ENCODE peak calls at places on chromosome 19, in six cellular contexts. U, Y, W, B, D and V are unnamed samples.

GRCh38 chr19:46404884-46405658 is 8.3 kb downstream of the CCDC8 start:
- DNase-seq in U (no peak), Y (no peak), W (no peak), B (peak; percentile 47), D (peak; percentile 83), V (no peak)

GRCh38 chr19:38684862-38685665 is 37.6 kb downstream of the ACTN4 start:
- DNase-seq in U (no peak), Y (no peak), W (no peak), B (no peak), D (no peak), V (no peak)

GRCh38 chr19:51136891-51137551 is 5.1 kb upstream of the SIGLEC7 start:
- DNase-seq in U (no peak), Y (no peak), W (peak; percentile 23), B (no peak), D (no peak), V (peak; percentile 60)

GRCh38 chr19:41993612-41994483 is at the start of gene ATP1A3:
- DNase-seq in U (peak; percentile 21), Y (peak; percentile 72), W (no peak), B (peak; percentile 81), D (peak; percentile 99), V (no peak)

GRCh38 chr19:48633148-48634035 is 3.8 kb downstream of the DBP start:
- DNase-seq in U (no peak), Y (no peak), W (no peak), B (no peak), D (no peak), V (no peak)

GRCh38 chr19:44846455-44847143 is 502 bp downstream of the NECTIN2 start:
- DNase-seq in U (no peak), Y (no peak), W (no peak), B (peak; percentile 62), D (no peak), V (peak; percentile 80)

GRCh38 chr19:47272448-47273312 is 2.0 kb upstream of the INAFM1 start:
- DNase-seq in U (no peak), Y (peak; percentile 39), W (peak; percentile 47), B (no peak), D (no peak), V (peak; percentile 86)

GRCh38 chr19:4206818-4207484 is 22.4 kb upstream of the EBI3 start:
- DNase-seq in U (peak; percentile 54), Y (no peak), W (no peak), B (no peak), D (peak; percentile 65), V (no peak)

GRCh38 chr19:13872695-13873389 is 4.1 kb upstream of the NANOS3 start:
- DNase-seq in U (no peak), Y (no peak), W (no peak), B (no peak), D (peak; percentile 71), V (no peak)

DNA sequence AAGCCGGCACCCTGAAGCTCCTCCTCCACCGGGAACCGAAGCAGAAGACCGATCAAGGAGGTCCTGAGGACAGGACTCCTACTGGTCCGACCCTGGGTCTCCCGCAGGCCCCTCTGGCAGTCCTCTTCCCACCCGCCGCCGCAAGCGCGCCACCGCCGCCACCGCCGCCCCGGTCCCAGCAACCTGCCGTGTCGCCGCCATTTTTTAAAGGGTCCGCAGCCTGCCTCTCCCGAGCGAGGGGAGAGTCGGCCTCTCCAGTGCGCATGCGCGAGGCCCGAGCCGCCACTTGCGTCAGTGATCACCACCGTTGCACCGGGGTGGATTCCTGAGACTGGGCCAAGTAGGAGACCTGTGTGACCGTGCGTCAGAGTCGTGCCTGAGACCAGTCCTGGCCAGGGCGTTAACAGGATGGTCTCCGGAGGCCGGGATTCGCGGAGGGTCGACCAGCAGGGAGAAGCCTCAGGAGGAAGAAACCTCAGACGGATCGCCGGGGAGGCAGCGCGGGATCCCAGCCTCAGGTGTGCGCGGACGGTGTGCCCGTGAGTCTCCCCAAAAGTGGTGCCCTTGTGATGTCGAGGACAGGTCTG is 51.6 kb downstream of the ZNF146 start:
- DNase-seq in U (no peak), Y (no peak), W (no peak), B (no peak), D (no peak), V (no peak)
- TF ChIP-seq POLR2A in U (no peak), Y (no peak), W (no peak), B (no peak), D (no peak), V (no peak)

GRCh38 chr19:53037101-53038097 is 7.1 kb upstream of the ERVV-2 start:
- DNase-seq in U (peak; percentile 41), Y (no peak), W (no peak), B (no peak), D (no peak), V (no peak)
- H3K9me3 ChIP-seq in U (peaks cover 8% of the 10 kb centered on the region), Y (peaks cover 24% of the 10 kb centered on the region), W (no peaks in the 10 kb centered on the region), B (peaks cover 29% of the 10 kb centered on the region), D (peaks cover 85% of the 10 kb centered on the region), V (peaks cover 2% of the 10 kb centered on the region)

GRCh38 chr19:18659281-18660050 is 22.6 kb downstream of the KLHL26 start:
- DNase-seq in U (no peak), Y (no peak), W (peak; percentile 34), B (peak; percentile 79), D (no peak), V (no peak)

GRCh38 chr19:18658366-18658855 is 21.6 kb downstream of the KLHL26 start:
- DNase-seq in U (no peak), Y (no peak), W (no peak), B (no peak), D (no peak), V (no peak)

GRCh38 chr19:18660939-18661338 is 22.5 kb upstream of the CRTC1 start:
- DNase-seq in U (no peak), Y (no peak), W (no peak), B (no peak), D (no peak), V (no peak)

GRCh38 chr19:18661346-18661745 is 22.1 kb upstream of the CRTC1 start:
- DNase-seq in U (no peak), Y (no peak), W (no peak), B (no peak), D (no peak), V (no peak)

GRCh38 chr19:18660051-18660910 is 23.2 kb upstream of the CRTC1 start:
- DNase-seq in U (peak; percentile 69), Y (no peak), W (peak; percentile 49), B (peak; percentile 88), D (peak; percentile 66), V (peak; percentile 83)
- TF ChIP-seq POLR2A in U (no peak), Y (no peak), W (no peak), B (no peak), D (no peak), V (no peak)

DNA sequence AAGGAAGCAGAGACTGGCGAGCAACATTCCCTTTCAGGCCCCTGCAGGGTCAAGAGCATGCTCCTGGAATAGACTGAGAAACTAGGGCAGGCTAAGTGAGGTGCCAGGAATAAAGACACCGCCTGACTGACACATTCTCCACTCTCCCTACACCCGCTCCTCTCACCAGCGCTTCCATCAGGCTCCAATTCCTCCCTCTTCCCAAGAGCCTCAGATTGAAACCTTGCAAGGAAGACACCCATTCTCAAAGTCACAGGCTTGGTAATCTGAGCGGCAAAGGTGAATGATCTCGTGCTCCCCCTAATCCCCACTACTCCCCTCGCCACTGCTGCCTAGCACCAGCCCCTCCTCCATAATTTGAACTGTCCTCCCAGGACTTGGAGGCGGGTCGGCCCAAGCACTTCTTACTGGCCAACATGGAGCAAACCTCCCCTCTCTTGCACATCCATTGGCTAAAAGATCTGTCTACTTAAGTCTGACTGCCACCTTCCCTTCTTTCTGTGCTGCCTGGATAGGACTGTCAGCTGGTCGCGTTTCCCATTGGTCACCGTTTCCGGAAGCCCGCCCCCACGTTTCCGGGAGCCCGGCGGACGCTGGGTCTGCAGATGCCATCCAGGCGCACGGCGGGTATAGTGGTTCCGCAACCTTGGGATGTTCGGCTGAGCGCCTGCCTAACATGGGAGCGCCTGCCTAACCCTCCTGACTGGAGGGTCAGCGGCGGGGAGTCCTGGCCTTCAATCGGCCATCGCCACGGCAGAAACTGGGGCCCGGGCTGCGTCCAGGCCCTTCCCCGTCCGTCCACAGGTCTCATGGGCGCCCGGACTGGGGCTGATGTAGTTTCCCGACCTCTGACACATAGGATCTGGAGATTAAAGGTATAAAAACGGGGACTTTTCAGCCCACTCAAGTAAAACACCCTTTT is 33.6 kb downstream of the ZNF383 start:
- DNase-seq in U (peak; percentile 97), Y (peak; percentile 50), W (peak; percentile 43), B (peak; percentile 90), D (no peak), V (peak; percentile 91)
- H3K9me3 ChIP-seq in U (peaks cover 15% of the 10 kb centered on the region), Y (peaks cover 59% of the 10 kb centered on the region), W (peaks cover 8% of the 10 kb centered on the region), B (peaks cover 72% of the 10 kb centered on the region), D (peaks cover 89% of the 10 kb centered on the region), V (no peaks in the 10 kb centered on the region)